ENCODE peak calls at places on chromosomes 11 and 22, in five cellular contexts. W is GM06990, B is GM12865, U is neural progenitor cell, T is astrocyte of the spinal cord. O is an unnamed sample.

GRCh38 chr11:107609384-107610218 is 18.7 kb downstream of the ELMOD1 start:
- DNase-seq in U (peak), B (no peak), T (no peak), W (no peak), O (no peak)

GRCh38 chr11:2306971-2307732 is 5.3 kb downstream of the TSPAN32 start:
- DNase-seq in T (peak), U (no peak), B (no peak), W (no peak), O (no peak)

GRCh38 chr22:18954333-18954732 is 18.2 kb upstream of the PRODH start:
- DNase-seq in B (peak), T (peak), U (peak), W (peak), O (peak)

GRCh38 chr22:37331034-37331428 is 48.7 kb downstream of the CYTH4 start:
- DNase-seq in U (no peak), B (no peak), W (no peak), T (peak), O (peak)

GRCh38 chr11:36471577-36471976 is 38.5 kb downstream of the TRAF6 start:
- DNase-seq in W (no peak), U (no peak), B (no peak), T (no peak), O (no peak)

GRCh38 chr11:134644489-134645456 is 232.7 kb upstream of the B3GAT1 start:
- DNase-seq in W (no peak), T (no peak), U (peak), B (no peak), O (no peak)

GRCh38 chr11:111542606-111543275 is 2.2 kb downstream of the LAYN start:
- DNase-seq in W (no peak), U (no peak), B (no peak), T (no peak), O (no peak)

GRCh38 chr11:68159161-68159560 is 38.0 kb upstream of the CHKA start:
- DNase-seq in B (no peak), W (no peak), U (peak), T (no peak), O (no peak)

DNA sequence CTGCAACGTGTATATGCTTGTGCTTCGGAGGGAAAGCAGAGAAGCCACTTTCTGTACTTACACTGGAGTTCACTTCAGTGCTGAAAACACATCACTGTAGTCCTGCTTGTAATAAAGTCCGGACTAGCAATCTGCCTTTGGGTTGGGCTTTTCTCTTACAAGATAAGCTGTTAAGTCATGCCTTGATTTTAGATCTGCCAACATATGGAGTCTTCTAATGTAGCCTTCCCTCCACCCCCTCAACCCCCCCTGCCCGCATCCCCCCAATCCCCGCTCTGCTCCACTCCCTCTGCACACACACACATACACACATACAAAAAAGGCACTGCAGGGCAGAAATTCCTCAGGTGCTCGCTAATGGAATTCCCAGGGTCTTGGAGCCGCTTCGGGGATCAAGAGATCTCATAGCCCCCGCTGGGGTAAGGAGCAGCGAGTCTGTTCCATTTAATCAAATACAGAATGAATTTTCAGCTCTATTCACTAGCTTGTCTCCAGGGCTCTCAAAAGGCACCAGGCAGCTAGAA is 3.4 kb downstream of the CDON start:
- DNase-seq in B (no peak), W (no peak), T (no peak), U (peak), O (no peak)
- H3K4me3 ChIP-seq in B (no peak), W (no peak), T (no peak), U (peak), O (no peak)

GRCh38 chr11:78079232-78080083 is at the start of gene NDUFC2:
- DNase-seq in B (peak), U (peak), W (peak), T (peak), O (peak)
- H3K4me3 ChIP-seq in B (peak), U (peak), W (peak), T (peak), O (peak)

DNA sequence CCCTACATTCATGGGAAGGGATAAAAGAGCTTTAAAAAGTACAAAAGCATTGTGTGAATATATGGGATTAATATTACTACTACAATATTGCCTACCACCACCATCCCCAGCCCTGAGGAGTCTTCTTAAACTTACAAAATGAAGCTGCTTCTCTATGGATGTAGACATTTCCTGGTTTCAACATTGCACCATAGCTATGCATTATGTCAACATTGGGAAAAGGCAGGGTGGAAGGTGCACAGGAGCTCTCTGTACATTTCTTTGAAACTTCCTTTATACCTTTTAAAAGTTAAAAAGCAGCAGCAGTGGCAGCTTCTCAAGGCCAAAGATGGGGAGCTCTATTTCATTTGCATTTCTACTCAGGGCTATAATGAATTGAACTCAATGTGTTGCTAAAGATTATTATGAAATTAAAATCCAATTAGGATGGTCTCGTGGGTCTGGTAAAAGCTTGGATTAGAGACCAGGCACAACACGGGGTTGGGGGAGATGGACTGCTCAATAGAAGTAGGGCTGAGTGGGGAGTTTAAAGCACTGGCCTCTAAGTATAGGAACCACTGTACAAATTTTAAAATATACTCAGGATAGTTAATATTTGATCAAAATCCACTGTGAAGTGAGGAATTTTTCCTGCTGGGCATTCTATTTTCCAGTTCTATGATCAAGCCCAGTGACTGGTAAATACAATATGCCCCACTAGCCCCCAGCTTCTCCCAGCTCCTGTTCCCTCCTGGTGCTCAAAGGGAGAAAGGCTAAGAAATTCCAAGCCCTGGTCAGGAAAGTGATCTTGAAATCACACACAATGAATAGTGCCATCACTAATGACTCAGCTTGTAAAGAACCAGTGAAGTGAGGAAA is 362.7 kb upstream of the CCDC90B start:
- DNase-seq in U (peak), B (no peak), T (no peak), W (no peak), O (no peak)
- H3K4me3 ChIP-seq in U (no peak), B (no peak), T (no peak), W (no peak), O (no peak)

GRCh38 chr11:20374746-20375305 is 11.3 kb downstream of the HTATIP2 start:
- DNase-seq in T (no peak), B (no peak), W (no peak), U (no peak), O (no peak)
- H3K4me3 ChIP-seq in T (no peak), B (no peak), W (no peak), U (no peak), O (no peak)

GRCh38 chr11:105357764-105358163 is 218.2 kb upstream of the CARD18 start:
- DNase-seq in W (no peak), B (no peak), T (peak), U (no peak), O (peak)
- H3K4me3 ChIP-seq in W (no peak), B (no peak), T (no peak), U (no peak), O (no peak)

GRCh38 chr11:27064086-27064485 is 23.5 kb downstream of the BBOX1 start:
- DNase-seq in T (no peak), B (no peak), W (no peak), U (no peak), O (no peak)
- H3K4me3 ChIP-seq in T (no peak), B (no peak), W (no peak), U (no peak), O (no peak)

DNA sequence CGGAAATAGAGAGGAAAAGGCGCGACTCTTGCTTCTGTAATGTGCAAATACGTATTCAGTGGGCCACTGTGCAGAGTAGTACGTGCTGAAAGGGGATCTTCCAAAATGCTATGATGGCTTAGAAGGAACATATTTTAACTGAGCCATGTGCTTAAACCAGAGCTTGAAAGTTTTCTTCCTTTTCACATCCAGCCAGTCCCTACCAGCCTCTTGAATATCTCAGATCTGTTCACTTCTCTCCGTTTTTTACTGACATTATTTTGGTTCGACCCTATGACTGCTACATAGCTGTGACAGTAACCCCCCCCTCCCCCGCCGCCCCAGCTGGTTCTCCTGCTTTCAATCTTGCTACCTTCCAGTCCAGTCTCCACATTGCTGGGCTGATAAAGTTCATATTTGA is 550 bp downstream of the DDIAS start:
- DNase-seq in B (no peak), T (no peak), U (no peak), W (no peak), O (no peak)
- H3K4me3 ChIP-seq in B (peak), T (peak), U (peak), W (peak), O (peak)

DNA sequence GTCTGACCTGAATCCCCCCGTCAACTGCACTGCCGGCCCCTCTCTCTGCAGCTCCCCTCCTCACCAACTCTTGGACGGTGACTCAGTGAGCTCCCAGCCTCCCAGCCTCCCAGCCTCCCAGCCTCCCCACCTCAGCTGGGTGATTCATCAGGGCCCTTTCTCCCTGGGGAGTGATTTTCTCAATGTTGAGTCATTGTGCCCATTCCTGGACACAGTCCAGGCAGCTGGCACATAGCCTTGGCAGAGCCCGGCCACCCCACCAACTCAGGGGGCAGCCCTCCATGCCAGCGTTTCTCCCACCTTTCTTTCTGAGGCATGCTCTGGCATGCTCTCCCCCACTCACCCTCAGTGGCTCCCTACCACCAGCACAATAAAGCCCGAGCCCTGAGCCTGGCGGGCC is 30.7 kb downstream of the PDE2A start:
- DNase-seq in T (peak), U (no peak), B (no peak), W (no peak), O (no peak)
- H3K4me3 ChIP-seq in T (no peak), U (no peak), B (no peak), W (no peak), O (no peak)

O was measured in astrocyte of the cerebellum.